ENCODE peak calls at places on chromosome 17, in nine cellular contexts. One of them, this sample, is unnamed.
A peak's percentile ranks its signal among the peaks of the same experiment; 100 is the strongest.

GRCh38 chr17:6464446-6465041 is 20.3 kb downstream of the PIMREG start:
- DNase-seq in GM06990: no peak
- DNase-seq in GM20000: no peak
- DNase-seq in Right ventricle myocardium superior: peak; percentile 37
- DNase-seq in stimulated activated CD8-positive, alpha-beta memory T cell treated with anti-CD3 and anti-CD28 coated beads, Interleukin-7, amount 100 ng/mL, for 4 hours: no peak
- DNase-seq in IMR-90: no peak
- DNase-seq in type B pancreatic cell: no peak
- DNase-seq in GM03348: no peak
- DNase-seq in fibroblast of the conjunctiva: no peak
- DNase-seq in this sample: no peak

GRCh38 chr17:66290097-66290722 is 12.2 kb upstream of the PRKCA start:
- DNase-seq in GM06990: no peak
- DNase-seq in GM20000: no peak
- DNase-seq in Right ventricle myocardium superior: no peak
- DNase-seq in stimulated activated CD8-positive, alpha-beta memory T cell treated with anti-CD3 and anti-CD28 coated beads, Interleukin-7, amount 100 ng/mL, for 4 hours: no peak
- DNase-seq in IMR-90: no peak
- DNase-seq in type B pancreatic cell: no peak
- DNase-seq in GM03348: no peak
- DNase-seq in fibroblast of the conjunctiva: no peak
- DNase-seq in this sample: no peak

GRCh38 chr17:21242780-21243515 is 10.3 kb downstream of the NATD1 start:
- DNase-seq in GM06990: no peak
- DNase-seq in GM20000: no peak
- DNase-seq in Right ventricle myocardium superior: peak; percentile 72
- DNase-seq in stimulated activated CD8-positive, alpha-beta memory T cell treated with anti-CD3 and anti-CD28 coated beads, Interleukin-7, amount 100 ng/mL, for 4 hours: no peak
- DNase-seq in IMR-90: no peak
- DNase-seq in type B pancreatic cell: no peak
- DNase-seq in GM03348: no peak
- DNase-seq in fibroblast of the conjunctiva: no peak
- DNase-seq in this sample: no peak

GRCh38 chr17:60641810-60642220 is 35.8 kb upstream of the BCAS3 start:
- DNase-seq in GM06990: peak; percentile 13
- DNase-seq in GM20000: peak; percentile 38
- DNase-seq in Right ventricle myocardium superior: no peak
- DNase-seq in stimulated activated CD8-positive, alpha-beta memory T cell treated with anti-CD3 and anti-CD28 coated beads, Interleukin-7, amount 100 ng/mL, for 4 hours: peak; percentile 8
- DNase-seq in IMR-90: peak; percentile 85
- DNase-seq in type B pancreatic cell: no peak
- DNase-seq in GM03348: peak; percentile 63
- DNase-seq in fibroblast of the conjunctiva: peak; percentile 68
- DNase-seq in this sample: no peak

GRCh38 chr17:78130439-78131101 is at the start of gene TMC8:
- DNase-seq in GM06990: peak; percentile 76
- DNase-seq in GM20000: peak; percentile 80
- DNase-seq in Right ventricle myocardium superior: peak; percentile 60
- DNase-seq in stimulated activated CD8-positive, alpha-beta memory T cell treated with anti-CD3 and anti-CD28 coated beads, Interleukin-7, amount 100 ng/mL, for 4 hours: peak; percentile 64
- DNase-seq in IMR-90: no peak
- DNase-seq in type B pancreatic cell: no peak
- DNase-seq in GM03348: no peak
- DNase-seq in fibroblast of the conjunctiva: no peak
- DNase-seq in this sample: no peak

GRCh38 chr17:1931759-1932579 is 93.2 kb downstream of the RTN4RL1 start:
- DNase-seq in GM06990: no peak
- DNase-seq in GM20000: no peak
- DNase-seq in Right ventricle myocardium superior: peak; percentile 70
- DNase-seq in stimulated activated CD8-positive, alpha-beta memory T cell treated with anti-CD3 and anti-CD28 coated beads, Interleukin-7, amount 100 ng/mL, for 4 hours: no peak
- DNase-seq in IMR-90: peak; percentile 7
- DNase-seq in type B pancreatic cell: no peak
- DNase-seq in GM03348: peak; percentile 58
- DNase-seq in fibroblast of the conjunctiva: no peak
- DNase-seq in this sample: no peak

GRCh38 chr17:79933863-79934652 is 94.8 kb upstream of the CBX4 start:
- DNase-seq in GM06990: no peak
- DNase-seq in GM20000: no peak
- DNase-seq in Right ventricle myocardium superior: peak; percentile 64
- DNase-seq in stimulated activated CD8-positive, alpha-beta memory T cell treated with anti-CD3 and anti-CD28 coated beads, Interleukin-7, amount 100 ng/mL, for 4 hours: no peak
- DNase-seq in IMR-90: peak; percentile 26
- DNase-seq in type B pancreatic cell: no peak
- DNase-seq in GM03348: no peak
- DNase-seq in fibroblast of the conjunctiva: no peak
- DNase-seq in this sample: no peak

GRCh38 chr17:18280766-18281165 is 20.3 kb downstream of the MIEF2 start:
- DNase-seq in GM06990: no peak
- DNase-seq in GM20000: no peak
- DNase-seq in Right ventricle myocardium superior: peak; percentile 33
- DNase-seq in stimulated activated CD8-positive, alpha-beta memory T cell treated with anti-CD3 and anti-CD28 coated beads, Interleukin-7, amount 100 ng/mL, for 4 hours: no peak
- DNase-seq in IMR-90: peak; percentile 27
- DNase-seq in type B pancreatic cell: no peak
- DNase-seq in GM03348: no peak
- DNase-seq in fibroblast of the conjunctiva: no peak
- DNase-seq in this sample: no peak

GRCh38 chr17:61827649-61828395 is 35.5 kb downstream of the BRIP1 start:
- DNase-seq in GM06990: no peak
- DNase-seq in GM20000: no peak
- DNase-seq in Right ventricle myocardium superior: no peak
- DNase-seq in stimulated activated CD8-positive, alpha-beta memory T cell treated with anti-CD3 and anti-CD28 coated beads, Interleukin-7, amount 100 ng/mL, for 4 hours: no peak
- DNase-seq in IMR-90: no peak
- DNase-seq in type B pancreatic cell: no peak
- DNase-seq in GM03348: no peak
- DNase-seq in fibroblast of the conjunctiva: no peak
- DNase-seq in this sample: no peak

GRCh38 chr17:43468746-43469544 is 14.8 kb upstream of the DHX8 start:
- DNase-seq in GM06990: no peak
- DNase-seq in GM20000: no peak
- DNase-seq in Right ventricle myocardium superior: no peak
- DNase-seq in stimulated activated CD8-positive, alpha-beta memory T cell treated with anti-CD3 and anti-CD28 coated beads, Interleukin-7, amount 100 ng/mL, for 4 hours: no peak
- DNase-seq in IMR-90: peak; percentile 92
- DNase-seq in type B pancreatic cell: no peak
- DNase-seq in GM03348: peak; percentile 79
- DNase-seq in fibroblast of the conjunctiva: peak; percentile 75
- DNase-seq in this sample: no peak